ENCODE peak calls at places on chromosomes 2 and 18, in seven cellular contexts. C is sigmoid colon, T is uterus, R is stomach, W is Peyer's patch, Z is breast epithelium, P is body of pancreas. G is an unnamed sample.
A peak's percentile ranks its signal among the peaks of the same experiment; 100 is the strongest.

GRCh38 chr2:237264480-237265219 is 149.3 kb downstream of the COL6A3 start:
- DNase-seq in R (no peak), Z (no peak), C (peak; percentile 63), T (no peak), W (no peak), P (no peak), G (no peak)

GRCh38 chr2:193679850-193680249 is 1485.1 kb upstream of the TMEFF2 start:
- DNase-seq in W (no peak), T (no peak), R (no peak), C (no peak), Z (no peak), P (no peak), G (no peak)

GRCh38 chr2:210366675-210367080 is 51.7 kb upstream of the MYL1 start:
- DNase-seq in T (no peak), P (no peak), C (no peak), W (no peak), Z (no peak), R (no peak), G (no peak)

GRCh38 chr2:52821631-52822030 is 946.0 kb upstream of the CHAC2 start:
- DNase-seq in R (peak; percentile 35), Z (no peak), W (no peak), T (no peak), P (no peak), C (no peak), G (no peak)

GRCh38 chr2:141582213-141582612 is 548.6 kb downstream of the LRP1B start:
- DNase-seq in T (no peak), W (no peak), R (no peak), C (no peak), P (peak; percentile 40), Z (no peak), G (no peak)

GRCh38 chr2:172484253-172484652 is 56.9 kb downstream of the ITGA6 start:
- DNase-seq in P (no peak), T (no peak), R (no peak), C (no peak), W (no peak), Z (no peak), G (no peak)

GRCh38 chr2:15670981-15671380 is 79.3 kb downstream of the DDX1 start:
- DNase-seq in P (no peak), R (no peak), W (no peak), C (no peak), T (no peak), Z (no peak), G (no peak)

GRCh38 chr2:206259615-206260426 is 14.6 kb upstream of the ZDBF2 start:
- DNase-seq in Z (no peak), R (no peak), W (no peak), C (no peak), P (no peak), T (no peak), G (no peak)

GRCh38 chr2:128722469-128722868 is 403.8 kb upstream of the HS6ST1 start:
- DNase-seq in R (no peak), P (no peak), W (no peak), C (no peak), T (no peak), Z (no peak), G (no peak)

GRCh38 chr18:35077937-35078336 is 36.7 kb downstream of the MAPRE2 start:
- DNase-seq in T (no peak), W (no peak), Z (no peak), P (no peak), R (no peak), C (no peak), G (no peak)

GRCh38 chr18:35075132-35075531 is 33.9 kb downstream of the MAPRE2 start:
- DNase-seq in C (no peak), P (no peak), Z (no peak), T (no peak), R (no peak), W (no peak), G (no peak)

GRCh38 chr18:35074581-35074980 is 33.4 kb downstream of the MAPRE2 start:
- DNase-seq in W (no peak), P (no peak), T (no peak), C (no peak), R (no peak), Z (no peak), G (no peak)

GRCh38 chr18:35076126-35076525 is 34.9 kb downstream of the MAPRE2 start:
- DNase-seq in W (no peak), C (no peak), P (no peak), R (no peak), Z (no peak), T (no peak), G (no peak)

GRCh38 chr18:35076556-35076955 is 35.3 kb downstream of the MAPRE2 start:
- DNase-seq in T (no peak), W (no peak), C (no peak), R (no peak), P (no peak), Z (no peak), G (no peak)
- H3K4me1 ChIP-seq in T (no peaks in the 10 kb centered on the region), W (no peaks in the 10 kb centered on the region), C (peaks cover 14% of the 10 kb centered on the region), R (peaks cover 25% of the 10 kb centered on the region), P (peaks cover 4% of the 10 kb centered on the region), Z (no peaks in the 10 kb centered on the region), G (peaks cover 59% of the 10 kb centered on the region)

GRCh38 chr2:28395334-28396061 is 2.8 kb downstream of the FOSL2 start:
- DNase-seq in T (peak; percentile 76), W (peak; percentile 73), R (no peak), Z (peak; percentile 81), P (peak; percentile 50), C (peak; percentile 91), G (no peak)
- TF ChIP-seq POLR2A in T (peak; percentile 61), W (peak; percentile 71), R (no peak), Z (peak; percentile 57), P (peak; percentile 73), C (peak; percentile 59), G (peak; percentile 51)

GRCh38 chr2:11752906-11753305 is 6.5 kb downstream of the LPIN1 start:
- DNase-seq in W (no peak), Z (no peak), T (no peak), C (no peak), R (no peak), P (no peak), G (no peak)

GRCh38 chr2:11757101-11757500 is 10.7 kb downstream of the LPIN1 start:
- DNase-seq in R (no peak), P (no peak), W (no peak), C (no peak), T (no peak), Z (no peak), G (no peak)

GRCh38 chr2:11753452-11753885 is 7.0 kb downstream of the LPIN1 start:
- DNase-seq in W (peak; percentile 90), R (peak; percentile 81), P (peak; percentile 84), Z (peak; percentile 66), T (no peak), C (no peak), G (no peak)

GRCh38 chr2:11753886-11754704 is 7.7 kb downstream of the LPIN1 start:
- DNase-seq in Z (no peak), T (peak; percentile 62), R (peak; percentile 43), P (peak; percentile 35), C (no peak), W (peak; percentile 82), G (peak; percentile 65)

GRCh38 chr2:11754705-11755026 is 8.2 kb downstream of the LPIN1 start:
- DNase-seq in R (no peak), C (no peak), P (no peak), T (no peak), Z (no peak), W (no peak), G (no peak)
- H3K4me3 ChIP-seq in R (no peak overlapping the region), C (no peak overlapping the region), P (no peak overlapping the region), T (no peak overlapping the region), Z (no peak overlapping the region), W (no peak overlapping the region), G (no peak overlapping the region)

GRCh38 chr18:25350561-25351201 is 1.3 kb downstream of the ZNF521 start:
- DNase-seq in T (peak; percentile 65), Z (peak; percentile 39), W (peak; percentile 51), P (peak; percentile 13), R (no peak), C (peak; percentile 78), G (peak; percentile 54)

GRCh38 chr18:25351280-25351772 is 640 bp downstream of the ZNF521 start:
- DNase-seq in R (no peak), W (no peak), P (no peak), Z (no peak), T (peak; percentile 29), C (no peak), G (peak; percentile 39)

GRCh38 chr18:25348361-25349130 is 3.4 kb downstream of the ZNF521 start:
- DNase-seq in T (no peak), C (no peak), W (no peak), P (no peak), R (no peak), Z (peak; percentile 32), G (no peak)

GRCh38 chr18:25349131-25349925 is 2.6 kb downstream of the ZNF521 start:
- DNase-seq in Z (peak; percentile 28), C (peak; percentile 70), T (peak; percentile 44), W (no peak), P (no peak), R (no peak), G (peak; percentile 54)

DNA sequence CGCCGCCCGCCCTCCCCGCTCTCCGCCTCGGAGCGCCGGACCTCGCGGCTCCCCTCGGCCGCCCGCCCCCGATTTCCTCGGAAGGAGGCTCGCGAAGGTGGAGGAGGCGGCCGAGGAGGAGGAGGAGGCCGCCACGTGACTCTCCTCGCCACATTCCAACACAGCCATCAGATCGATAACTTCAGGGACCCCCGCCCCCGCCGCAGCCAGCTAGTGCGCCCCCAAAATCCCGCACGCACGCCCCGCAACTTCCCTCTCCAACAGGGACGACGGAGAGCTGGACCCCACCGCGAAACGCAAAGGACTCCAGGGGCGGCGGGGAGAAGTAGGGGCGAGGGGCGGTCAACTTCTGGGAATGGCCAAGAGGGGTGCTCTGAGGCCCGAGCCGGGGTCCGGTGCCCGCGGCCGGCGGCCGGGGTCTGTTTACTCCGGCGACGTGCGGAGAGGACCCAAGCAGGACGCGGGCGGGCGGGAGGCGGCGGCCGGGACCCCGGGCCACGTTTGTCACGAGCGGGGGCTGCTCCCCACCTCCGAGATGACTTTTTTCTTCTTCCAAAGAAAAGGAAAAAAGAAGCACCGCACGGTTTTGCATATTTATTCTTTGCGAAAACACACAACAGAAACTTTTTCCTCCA is 1.9 kb downstream of the ZNF521 start:
- DNase-seq in C (peak; percentile 68), R (no peak), Z (peak; percentile 21), W (no peak), T (peak; percentile 34), P (no peak), G (peak; percentile 52)
- H3K4me1 ChIP-seq in C (peaks cover 21% of the 10 kb centered on the region), R (peaks cover 27% of the 10 kb centered on the region), Z (no peaks in the 10 kb centered on the region), W (peaks cover 19% of the 10 kb centered on the region), T (no peaks in the 10 kb centered on the region), P (peaks cover 23% of the 10 kb centered on the region), G (peaks cover 4% of the 10 kb centered on the region)

DNA sequence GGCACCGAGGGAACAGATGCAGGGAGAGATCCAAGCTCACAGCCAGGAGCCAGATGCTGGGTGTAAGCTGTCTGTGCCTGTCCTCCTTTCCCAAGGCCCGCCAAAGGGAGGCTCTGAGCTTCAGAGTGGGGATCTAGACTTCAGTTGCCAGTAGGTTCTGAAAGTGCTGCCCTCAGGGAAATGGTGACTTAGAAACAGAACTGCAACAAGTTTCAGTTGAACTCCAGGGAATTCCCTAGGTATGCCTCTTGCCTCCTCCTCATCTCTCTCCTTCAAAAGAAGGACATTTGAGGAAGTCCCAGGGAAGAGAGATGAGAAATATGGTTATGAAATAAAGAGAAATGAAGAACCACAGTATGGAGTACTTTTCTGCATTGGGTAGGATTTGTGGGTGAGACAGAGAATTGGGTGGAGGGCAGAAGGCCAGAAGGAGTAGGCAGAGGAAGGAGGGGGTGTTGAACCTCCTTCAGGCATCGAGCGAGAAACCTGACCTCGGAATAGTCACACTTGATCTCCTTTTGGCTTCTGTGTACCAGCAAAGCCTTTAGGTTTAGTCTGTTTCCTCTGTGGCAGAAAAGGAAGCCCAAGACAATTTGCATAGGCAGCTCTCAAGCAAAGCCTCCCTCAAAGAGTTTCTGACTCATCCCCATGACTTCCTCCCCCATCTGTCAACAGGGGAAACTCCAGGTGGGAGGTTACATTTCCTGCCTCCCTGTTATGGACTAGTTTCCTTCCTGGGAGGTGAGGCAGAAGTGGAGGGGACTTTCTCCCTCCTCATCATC is 45.7 kb downstream of the QPCT start:
- DNase-seq in P (no peak), C (no peak), T (peak; percentile 72), W (peak; percentile 72), Z (no peak), R (no peak), G (no peak)
- TF ChIP-seq POLR2A in P (no peak), C (no peak), T (no peak), W (no peak), Z (no peak), R (no peak), G (no peak)